ENCODE peak calls at places on chromosomes 5 and 9, in six cellular contexts. E, P, O, F, C and T are unnamed samples.

GRCh38 chr5:142446131-142446959 is 121.5 kb upstream of the SPRY4 start:
- DNase-seq in C (no peak), E (no peak), P (no peak), O (no peak), F (no peak), T (no peak)

GRCh38 chr5:87311400-87312279 is 44.0 kb downstream of the RASA1 start:
- DNase-seq in P (no peak), F (no peak), E (no peak), C (no peak), O (no peak), T (no peak)

GRCh38 chr5:65120371-65120967 is 351.7 kb downstream of the CWC27 start:
- DNase-seq in O (no peak), P (no peak), C (no peak), E (no peak), F (no peak), T (no peak)

GRCh38 chr5:2192496-2192895 is 309.8 kb upstream of the IRX4 start:
- DNase-seq in F (no peak), P (no peak), C (no peak), E (no peak), O (no peak), T (no peak)

GRCh38 chr9:20512106-20512505 is 110.2 kb downstream of the MLLT3 start:
- DNase-seq in F (no peak), C (no peak), P (no peak), E (no peak), O (no peak), T (no peak)

GRCh38 chr5:111697215-111697614 is 59.8 kb downstream of the NREP start:
- DNase-seq in E (no peak), C (no peak), F (no peak), O (no peak), P (no peak), T (peak)

GRCh38 chr5:180018661-180019060 is 52.9 kb downstream of the RNF130 start:
- DNase-seq in O (no peak), F (no peak), E (no peak), C (no peak), P (no peak), T (no peak)

GRCh38 chr9:68690088-68690487 is 15.0 kb upstream of the PIP5K1B start:
- DNase-seq in P (no peak), C (peak), O (no peak), E (no peak), F (no peak), T (peak)

GRCh38 chr5:132489871-132490483 is 596 bp downstream of the IRF1 start:
- DNase-seq in F (peak), P (no peak), O (no peak), C (peak), E (peak), T (peak)

GRCh38 chr9:111120526-111120925 is 82.3 kb upstream of the LPAR1 start:
- DNase-seq in O (no peak), F (no peak), C (no peak), P (no peak), E (no peak), T (no peak)

GRCh38 chr5:143054480-143054941 is 284.3 kb downstream of the ARHGAP26 start:
- DNase-seq in P (no peak), C (no peak), E (peak), F (no peak), O (no peak), T (peak)

GRCh38 chr9:121651295-121652036 is at the start of gene DAB2IP:
- DNase-seq in C (peak), P (no peak), O (no peak), F (no peak), E (peak), T (peak)

GRCh38 chr5:180803181-180804128 is 849 bp upstream of the MGAT1 start:
- DNase-seq in F (peak), O (peak), P (no peak), E (peak), C (peak), T (no peak)

GRCh38 chr5:14173419-14174234 is 30.5 kb downstream of the TRIO start:
- DNase-seq in P (no peak), C (no peak), E (no peak), F (no peak), O (no peak), T (peak)

GRCh38 chr5:134123360-134123759 is 8.9 kb downstream of the TCF7 start:
- DNase-seq in E (no peak), P (no peak), F (no peak), O (no peak), C (no peak), T (no peak)

GRCh38 chr5:124566875-124567450 is 179.5 kb downstream of the ZNF608 start:
- DNase-seq in O (no peak), E (no peak), C (no peak), F (no peak), P (no peak), T (no peak)

GRCh38 chr5:148730955-148731898 is 76.9 kb upstream of the HTR4 start:
- DNase-seq in F (peak), E (peak), P (peak), O (peak), C (peak), T (peak)

GRCh38 chr5:41856644-41857491 is 13.4 kb downstream of the OXCT1 start:
- DNase-seq in E (peak), F (peak), P (peak), O (no peak), C (peak), T (peak)

GRCh38 chr9:101478444-101478843 is 42.9 kb upstream of the ALDOB start:
- DNase-seq in C (no peak), F (no peak), O (no peak), P (no peak), E (no peak), T (no peak)

GRCh38 chr9:98642661-98643312 is 65.9 kb downstream of the GABBR2 start:
- DNase-seq in F (no peak), C (no peak), E (no peak), O (no peak), P (no peak), T (no peak)

GRCh38 chr5:97525780-97526179 is 342.7 kb upstream of the RIOK2 start:
- DNase-seq in F (no peak), C (no peak), P (no peak), E (peak), O (no peak), T (no peak)

GRCh38 chr5:91225848-91226686 is 157.1 kb downstream of the ARRDC3 start:
- DNase-seq in F (peak), C (peak), P (no peak), E (no peak), O (no peak), T (peak)

GRCh38 chr5:32346869-32347268 is 34.1 kb upstream of the MTMR12 start:
- DNase-seq in C (no peak), O (no peak), E (no peak), F (no peak), P (no peak), T (no peak)

GRCh38 chr5:75348241-75348640 is 11.2 kb downstream of the HMGCR start:
- DNase-seq in P (no peak), O (no peak), C (no peak), F (no peak), E (no peak), T (no peak)

GRCh38 chr5:158917731-158918130 is 182.0 kb downstream of the EBF1 start:
- DNase-seq in E (no peak), F (no peak), P (no peak), O (no peak), C (peak), T (no peak)

GRCh38 chr5:52802272-52803011 is 14.7 kb downstream of the ITGA1 start:
- DNase-seq in F (no peak), C (no peak), O (no peak), E (no peak), P (no peak), T (no peak)

GRCh38 chr5:57677235-57677634 is 194.6 kb upstream of the ACTBL2 start:
- DNase-seq in C (no peak), F (no peak), O (no peak), P (no peak), E (no peak), T (no peak)

GRCh38 chr5:180301253-180301652 is 9.4 kb upstream of the MAPK9 start:
- DNase-seq in C (no peak), E (no peak), O (no peak), F (no peak), P (no peak), T (no peak)

GRCh38 chr9:129776938-129777768 is 24.3 kb upstream of the PTGES start:
- DNase-seq in E (peak), O (peak), P (no peak), C (peak), F (no peak), T (peak)

GRCh38 chr5:132055808-132056609 is 4.4 kb upstream of the IL3 start:
- DNase-seq in F (peak), E (peak), C (peak), P (no peak), O (peak), T (no peak)

DNA sequence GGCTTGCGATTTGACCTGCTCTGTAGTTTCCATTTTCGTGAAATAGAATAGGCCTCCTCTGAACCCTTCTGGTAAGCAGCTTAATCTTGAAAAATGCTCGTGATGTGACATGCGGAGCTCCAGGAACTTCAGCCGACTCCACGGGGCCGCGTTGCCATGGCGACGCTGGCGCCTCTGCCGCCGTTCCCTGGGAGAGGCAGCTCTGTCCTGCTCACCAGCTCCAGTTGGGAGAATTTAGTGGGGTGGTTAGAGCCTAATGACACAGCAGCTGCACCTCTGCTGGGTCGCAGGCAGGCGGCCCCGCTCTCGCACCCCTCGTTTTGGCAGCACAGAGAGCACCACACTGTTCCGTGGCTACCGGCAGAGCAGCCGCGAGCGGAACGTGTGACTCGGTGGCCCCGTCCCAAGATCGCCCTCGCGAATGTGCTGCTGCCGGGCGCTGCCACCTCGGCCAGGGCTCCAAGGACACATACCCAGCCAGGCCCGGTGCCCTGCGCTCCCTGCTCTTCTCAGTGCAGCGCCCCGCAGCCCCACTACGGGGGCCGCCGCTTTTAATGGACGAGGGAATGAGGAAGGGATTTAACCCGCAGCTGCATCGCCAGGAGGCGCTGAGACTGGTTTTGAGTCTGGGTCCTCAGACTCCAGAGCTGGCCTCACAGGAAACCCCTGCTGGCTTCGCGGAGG is 131.2 kb upstream of the LMX1B start:
- DNase-seq in F (no peak), O (no peak), E (no peak), P (no peak), C (no peak), T (no peak)
- TF ChIP-seq CTCF in F (no peak), O (no peak), E (no peak), P (no peak), C (no peak), T (no peak)

GRCh38 chr9:86794356-86795046 is 152.8 kb downstream of the GAS1 start:
- DNase-seq in C (no peak), O (no peak), F (no peak), E (no peak), P (no peak), T (no peak)

GRCh38 chr9:86795047-86795437 is 152.3 kb downstream of the GAS1 start:
- DNase-seq in P (no peak), C (no peak), E (no peak), O (no peak), F (no peak), T (no peak)

GRCh38 chr9:86792136-86792535 is 155.2 kb downstream of the GAS1 start:
- DNase-seq in P (no peak), F (no peak), C (no peak), E (no peak), O (no peak), T (peak)

GRCh38 chr9:86796671-86797070 is 150.6 kb downstream of the GAS1 start:
- DNase-seq in P (no peak), O (no peak), C (no peak), E (no peak), F (no peak), T (no peak)

DNA sequence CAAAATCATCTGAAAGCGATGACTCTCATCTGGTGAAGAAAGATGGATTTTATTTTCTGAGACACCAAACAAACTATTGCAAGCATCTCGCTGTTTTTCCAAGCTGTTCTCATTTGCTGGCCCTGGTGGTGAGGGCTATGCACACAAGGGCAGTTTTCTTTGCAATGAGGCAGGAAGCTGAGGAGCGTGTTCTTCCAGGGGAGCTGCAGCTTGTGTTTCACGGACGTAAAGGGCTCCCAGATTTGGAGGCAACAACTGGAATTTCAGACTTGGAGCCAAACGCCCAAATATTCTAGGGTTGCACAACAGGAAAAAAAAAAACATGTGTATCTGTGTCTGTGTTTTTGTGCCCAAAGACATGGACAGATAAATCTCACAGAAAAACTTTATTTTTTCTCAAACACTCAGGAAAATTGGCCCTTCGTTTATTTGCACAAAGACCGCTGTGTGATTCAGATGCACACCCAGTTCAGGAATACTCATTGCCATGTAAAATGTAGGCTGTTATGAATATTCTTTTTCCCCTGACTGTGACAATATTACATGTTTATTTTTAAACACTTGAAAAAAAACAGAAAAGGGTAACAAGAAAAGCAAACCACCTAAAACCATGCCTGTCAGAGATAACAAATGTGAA is 151.3 kb downstream of the GAS1 start:
- DNase-seq in F (no peak), P (no peak), C (peak), E (no peak), O (no peak), T (no peak)
- TF ChIP-seq CTCF in F (no peak), P (no peak), C (no peak), E (no peak), O (no peak), T (no peak)

DNA sequence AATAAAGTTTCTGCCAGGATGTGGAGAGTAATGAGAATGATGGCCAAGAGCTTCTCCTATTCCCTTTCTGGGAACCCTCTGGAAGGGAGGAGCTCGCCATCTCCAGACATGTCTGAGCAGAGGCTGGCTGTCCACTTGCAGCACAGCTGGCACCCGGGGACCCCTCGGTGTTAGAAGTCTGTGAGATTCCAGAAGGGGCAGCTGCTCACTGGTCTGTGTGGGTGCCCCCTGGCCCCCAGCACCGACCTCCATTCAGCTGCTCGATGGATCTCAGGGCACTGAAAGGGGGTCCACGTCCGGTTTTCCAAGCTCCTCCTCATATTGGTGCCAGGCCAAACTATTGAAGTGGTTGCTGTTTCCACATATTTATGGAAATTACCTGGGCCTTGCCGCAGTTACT is 3.6 kb upstream of the FAM163B start:
- DNase-seq in E (no peak), F (no peak), P (no peak), C (no peak), O (no peak), T (no peak)
- TF ChIP-seq CTCF in E (no peak), F (no peak), P (no peak), C (no peak), O (no peak), T (no peak)

GRCh38 chr9:3336951-3337350 is 188.8 kb downstream of the RFX3 start:
- DNase-seq in E (no peak), C (no peak), F (no peak), O (no peak), P (no peak), T (no peak)

GRCh38 chr9:3330792-3331420 is 194.9 kb downstream of the RFX3 start:
- DNase-seq in P (no peak), O (no peak), C (no peak), E (no peak), F (no peak), T (peak)

GRCh38 chr9:3329361-3329760 is 196.4 kb downstream of the RFX3 start:
- DNase-seq in O (no peak), F (no peak), C (no peak), P (peak), E (no peak), T (peak)

GRCh38 chr9:3332802-3333201 is 193.0 kb downstream of the RFX3 start:
- DNase-seq in P (no peak), F (no peak), O (no peak), C (no peak), E (no peak), T (no peak)

DNA sequence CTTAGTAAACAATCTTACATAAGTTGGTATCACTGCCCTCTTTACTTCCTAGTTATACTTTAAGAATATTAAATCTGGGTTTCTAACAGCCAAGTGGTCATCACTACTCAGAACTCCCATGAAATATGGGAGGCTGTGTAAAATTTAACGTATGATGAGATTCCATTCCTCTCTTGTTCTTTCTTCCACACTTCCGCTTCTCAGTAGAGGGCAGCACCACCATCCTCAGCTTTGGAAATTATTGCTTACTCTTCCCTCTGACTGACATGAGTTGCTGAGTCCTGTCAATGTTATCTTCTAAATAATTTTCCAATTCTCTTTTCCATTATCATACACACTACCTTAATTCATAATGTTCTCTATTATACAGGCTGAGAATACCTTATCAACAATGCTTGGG is 194.0 kb downstream of the RFX3 start:
- DNase-seq in F (no peak), E (peak), P (no peak), C (no peak), O (no peak), T (peak)
- TF ChIP-seq CTCF in F (no peak), E (peak), P (peak), C (no peak), O (peak), T (peak)

DNA sequence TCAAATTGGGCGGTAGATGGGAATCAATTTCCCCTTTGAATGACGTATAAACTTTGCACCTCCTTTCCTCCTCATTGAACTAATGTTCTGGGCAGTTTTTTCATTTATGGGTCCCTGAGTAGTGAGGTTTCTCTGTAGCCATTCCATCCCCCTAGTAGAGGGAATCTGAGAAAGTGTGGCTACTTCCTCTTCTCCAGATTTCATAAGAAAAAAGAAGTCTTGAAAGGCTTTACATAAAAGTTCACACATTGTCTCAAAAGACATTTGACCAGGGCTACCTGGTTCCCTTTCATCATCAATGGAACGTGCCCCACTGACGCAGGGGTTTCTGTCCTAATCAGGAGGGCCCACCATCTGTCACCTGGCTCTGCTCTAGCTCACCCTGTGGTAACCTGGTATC is 57.3 kb downstream of the CTSL start:
- DNase-seq in P (no peak), E (peak), F (no peak), O (no peak), C (no peak), T (no peak)
- TF ChIP-seq CTCF in P (no peak), E (no peak), F (no peak), O (no peak), C (no peak), T (no peak)

DNA sequence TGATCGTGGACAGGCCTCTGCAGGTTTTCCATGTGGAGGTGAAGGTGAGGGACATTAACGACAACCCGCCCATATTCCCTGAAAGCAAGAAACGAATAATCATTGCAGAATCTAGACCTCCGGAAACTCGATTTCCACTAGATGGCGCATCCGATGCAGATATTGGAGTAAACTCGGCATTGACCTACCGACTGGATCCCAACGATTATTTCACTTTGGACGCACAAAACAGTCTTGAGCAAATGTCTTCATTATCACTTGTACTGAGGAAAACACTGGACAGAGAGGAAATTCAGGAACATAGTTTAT is 621 bp downstream of the PCDHA13 start:
- DNase-seq in C (no peak), F (no peak), E (peak), P (peak), O (no peak), T (peak)
- TF ChIP-seq CTCF in C (no peak), F (no peak), E (peak), P (peak), O (no peak), T (peak)

DNA sequence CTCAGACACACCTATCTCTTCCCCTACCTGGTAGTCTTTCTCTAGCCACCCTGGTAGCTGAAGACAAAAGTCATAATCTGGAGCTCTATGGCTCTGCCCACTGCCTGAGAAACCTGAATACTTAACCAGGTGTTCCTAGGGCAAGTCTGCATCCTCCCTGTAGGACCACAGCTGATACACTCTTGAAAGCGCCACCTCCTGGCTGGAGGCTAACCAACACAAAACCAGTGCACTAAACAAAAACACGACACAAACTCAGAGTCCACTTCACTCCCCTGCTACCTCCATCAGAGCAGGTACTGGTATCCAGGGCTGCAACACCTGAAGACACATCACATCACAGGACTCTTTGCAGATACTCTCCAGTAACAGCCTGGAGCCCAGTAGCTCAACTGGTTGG is 84.6 kb upstream of the ANXA1 start:
- DNase-seq in F (no peak), O (no peak), C (no peak), E (no peak), P (no peak), T (no peak)
- TF ChIP-seq CTCF in F (no peak), O (no peak), C (no peak), E (no peak), P (peak), T (no peak)